ENCODE peak calls at places on chromosome 1, in five cellular contexts. One of them, this sample, is unnamed.
A peak's percentile ranks its signal among the peaks of the same experiment; 100 is the strongest.

GRCh38 chr1:209808059-209808494 is 2.1 kb upstream of the IRF6 start:
- DNase-seq in Panc1: no peak
- DNase-seq in CD8-positive, alpha-beta T cell: no peak
- DNase-seq in hepatocyte: peak; percentile 80
- DNase-seq in heart left ventricle: peak; percentile 85
- DNase-seq in this sample: peak; percentile 95

GRCh38 chr1:1225913-1226312 is 5.9 kb downstream of the SDF4 start:
- DNase-seq in Panc1: no peak
- DNase-seq in CD8-positive, alpha-beta T cell: no peak
- DNase-seq in hepatocyte: no peak
- DNase-seq in heart left ventricle: peak; percentile 51
- DNase-seq in this sample: no peak

GRCh38 chr1:158509471-158510161 is 37.6 kb downstream of the OR10R2 start:
- DNase-seq in CD8-positive, alpha-beta T cell: no peak
- DNase-seq in heart left ventricle: peak; percentile 29
- DNase-seq in hepatocyte: peak; percentile 46
- DNase-seq in Panc1: no peak
- DNase-seq in this sample: peak; percentile 41

GRCh38 chr1:68363346-68363745 is 86.4 kb downstream of the RPE65 start:
- DNase-seq in CD8-positive, alpha-beta T cell: no peak
- DNase-seq in Panc1: no peak
- DNase-seq in heart left ventricle: no peak
- DNase-seq in hepatocyte: no peak
- DNase-seq in this sample: no peak

GRCh38 chr1:31593770-31594632 is 17.7 kb downstream of the TINAGL1 start:
- DNase-seq in CD8-positive, alpha-beta T cell: peak; percentile 75
- DNase-seq in heart left ventricle: peak; percentile 83
- DNase-seq in Panc1: peak; percentile 47
- DNase-seq in hepatocyte: peak; percentile 87
- DNase-seq in this sample: peak; percentile 78

GRCh38 chr1:6461538-6462411 is 4.2 kb downstream of the TNFRSF25 start:
- DNase-seq in Panc1: no peak
- DNase-seq in hepatocyte: no peak
- DNase-seq in CD8-positive, alpha-beta T cell: no peak
- DNase-seq in heart left ventricle: no peak
- DNase-seq in this sample: no peak

GRCh38 chr1:173862769-173863223 is 5.0 kb downstream of the GAS5 start:
- DNase-seq in hepatocyte: no peak
- DNase-seq in CD8-positive, alpha-beta T cell: no peak
- DNase-seq in Panc1: no peak
- DNase-seq in heart left ventricle: no peak
- DNase-seq in this sample: peak; percentile 34

GRCh38 chr1:228162286-228163003 is 3.2 kb upstream of the IBA57 start:
- DNase-seq in heart left ventricle: no peak
- DNase-seq in CD8-positive, alpha-beta T cell: peak; percentile 51
- DNase-seq in hepatocyte: peak; percentile 49
- DNase-seq in Panc1: no peak
- DNase-seq in this sample: peak; percentile 38

GRCh38 chr1:67719329-67720196 is 34.6 kb downstream of the GADD45A start:
- DNase-seq in hepatocyte: no peak
- DNase-seq in CD8-positive, alpha-beta T cell: no peak
- DNase-seq in Panc1: no peak
- DNase-seq in heart left ventricle: no peak
- DNase-seq in this sample: no peak

GRCh38 chr1:28507247-28507645 is 1.4 kb downstream of the RCC1 start:
- DNase-seq in CD8-positive, alpha-beta T cell: no peak
- DNase-seq in Panc1: no peak
- DNase-seq in hepatocyte: no peak
- DNase-seq in heart left ventricle: no peak
- DNase-seq in this sample: peak; percentile 46

GRCh38 chr1:45508295-45509151 is 8.4 kb downstream of the MMACHC start:
- DNase-seq in heart left ventricle: peak; percentile 43
- DNase-seq in CD8-positive, alpha-beta T cell: no peak
- DNase-seq in hepatocyte: no peak
- DNase-seq in Panc1: no peak
- DNase-seq in this sample: no peak

GRCh38 chr1:233865902-233866301 is 38.6 kb upstream of the SLC35F3 start:
- DNase-seq in CD8-positive, alpha-beta T cell: no peak
- DNase-seq in hepatocyte: no peak
- DNase-seq in Panc1: no peak
- DNase-seq in heart left ventricle: no peak
- DNase-seq in this sample: no peak

GRCh38 chr1:226862900-226863299 is 7.5 kb upstream of the PSEN2 start:
- DNase-seq in Panc1: no peak
- DNase-seq in CD8-positive, alpha-beta T cell: no peak
- DNase-seq in heart left ventricle: no peak
- DNase-seq in hepatocyte: no peak
- DNase-seq in this sample: peak; percentile 69

GRCh38 chr1:93358293-93358692 is 12.6 kb downstream of the DR1 start:
- DNase-seq in hepatocyte: no peak
- DNase-seq in CD8-positive, alpha-beta T cell: no peak
- DNase-seq in heart left ventricle: no peak
- DNase-seq in Panc1: no peak
- DNase-seq in this sample: no peak

GRCh38 chr1:15008783-15009709 is 144.5 kb upstream of the TMEM51 start:
- DNase-seq in CD8-positive, alpha-beta T cell: no peak
- DNase-seq in Panc1: no peak
- DNase-seq in hepatocyte: no peak
- DNase-seq in heart left ventricle: no peak
- DNase-seq in this sample: no peak

DNA sequence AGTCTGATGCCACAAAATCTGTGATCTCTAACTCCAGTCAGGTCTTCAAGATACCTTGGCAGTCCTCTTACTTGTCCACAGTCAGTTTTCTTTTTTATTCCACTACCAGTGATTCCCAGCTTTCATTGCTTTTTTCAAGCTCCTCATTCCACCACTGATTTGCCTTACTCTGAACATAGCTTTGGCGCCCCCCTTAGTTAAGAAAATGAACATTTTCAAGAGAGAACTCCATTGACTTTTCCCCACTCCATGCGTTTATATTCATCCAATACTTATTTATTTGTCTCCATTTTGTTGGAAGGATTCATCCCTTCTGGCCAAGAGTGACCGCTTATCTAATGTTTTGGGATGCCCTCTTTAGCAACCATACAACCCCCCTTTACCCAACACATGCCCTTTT is 33.9 kb upstream of the IPO9 start:
- DNase-seq in CD8-positive, alpha-beta T cell: no peak
- DNase-seq in heart left ventricle: no peak
- DNase-seq in hepatocyte: peak; percentile 51
- DNase-seq in Panc1: no peak
- DNase-seq in this sample: peak; percentile 63
- H3K4me3 ChIP-seq in CD8-positive, alpha-beta T cell: no peak overlapping the region
- H3K4me3 ChIP-seq in heart left ventricle: no peak overlapping the region
- H3K4me3 ChIP-seq in hepatocyte: no peak overlapping the region
- H3K4me3 ChIP-seq in Panc1: no peak overlapping the region
- H3K4me3 ChIP-seq in this sample: no peak overlapping the region

GRCh38 chr1:187987236-187987776 is 1158.6 kb downstream of the PLA2G4A start:
- DNase-seq in heart left ventricle: no peak
- DNase-seq in CD8-positive, alpha-beta T cell: no peak
- DNase-seq in Panc1: no peak
- DNase-seq in hepatocyte: no peak
- DNase-seq in this sample: no peak
- H3K4me1 ChIP-seq in heart left ventricle: no peaks in the 10 kb centered on the region
- H3K4me1 ChIP-seq in CD8-positive, alpha-beta T cell: no peaks in the 10 kb centered on the region
- H3K4me1 ChIP-seq in Panc1: no peaks in the 10 kb centered on the region
- H3K4me1 ChIP-seq in hepatocyte: no peaks in the 10 kb centered on the region
- H3K4me1 ChIP-seq in this sample: no peaks in the 10 kb centered on the region

GRCh38 chr1:59500970-59501742 is 204.3 kb downstream of the FGGY start:
- DNase-seq in CD8-positive, alpha-beta T cell: no peak
- DNase-seq in heart left ventricle: no peak
- DNase-seq in Panc1: no peak
- DNase-seq in hepatocyte: no peak
- DNase-seq in this sample: peak; percentile 16

GRCh38 chr1:59497616-59498015 is 200.7 kb downstream of the FGGY start:
- DNase-seq in Panc1: no peak
- DNase-seq in CD8-positive, alpha-beta T cell: no peak
- DNase-seq in heart left ventricle: no peak
- DNase-seq in hepatocyte: no peak
- DNase-seq in this sample: no peak

GRCh38 chr1:59499956-59500569 is 203.2 kb downstream of the FGGY start:
- DNase-seq in hepatocyte: peak; percentile 34
- DNase-seq in heart left ventricle: no peak
- DNase-seq in CD8-positive, alpha-beta T cell: no peak
- DNase-seq in Panc1: no peak
- DNase-seq in this sample: no peak

GRCh38 chr1:59499273-59499955 is 202.5 kb downstream of the FGGY start:
- DNase-seq in heart left ventricle: no peak
- DNase-seq in hepatocyte: peak; percentile 34
- DNase-seq in CD8-positive, alpha-beta T cell: no peak
- DNase-seq in Panc1: no peak
- DNase-seq in this sample: peak; percentile 17

DNA sequence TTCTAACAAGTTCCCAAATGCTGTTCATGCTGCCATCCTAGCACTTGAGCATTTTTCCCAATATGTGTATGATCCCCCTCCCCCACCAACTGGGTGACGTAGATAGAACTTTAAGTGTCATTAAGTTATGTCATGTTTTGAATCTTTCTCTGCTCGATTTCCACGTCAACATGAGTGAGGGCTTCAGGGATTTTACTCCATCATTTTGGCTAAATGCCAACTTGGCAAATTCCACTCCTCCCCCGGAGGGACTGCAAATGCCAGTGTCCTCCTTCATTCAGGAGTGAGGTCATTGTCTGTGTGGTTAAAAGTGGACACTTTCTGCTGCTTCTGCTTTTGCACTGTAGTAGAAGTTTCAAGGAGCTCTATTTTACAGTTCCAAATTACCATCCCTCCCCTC is 201.7 kb downstream of the FGGY start:
- DNase-seq in hepatocyte: no peak
- DNase-seq in heart left ventricle: no peak
- DNase-seq in CD8-positive, alpha-beta T cell: no peak
- DNase-seq in Panc1: no peak
- DNase-seq in this sample: no peak
- H3K4me3 ChIP-seq in hepatocyte: no peak overlapping the region
- H3K4me3 ChIP-seq in heart left ventricle: no peak overlapping the region
- H3K4me3 ChIP-seq in CD8-positive, alpha-beta T cell: no peak overlapping the region
- H3K4me3 ChIP-seq in Panc1: no peak overlapping the region
- H3K4me3 ChIP-seq in this sample: no peak overlapping the region

GRCh38 chr1:181038399-181038873 is 4.7 kb downstream of the MR1 start:
- DNase-seq in CD8-positive, alpha-beta T cell: peak; percentile 59
- DNase-seq in heart left ventricle: peak; percentile 52
- DNase-seq in Panc1: peak; percentile 45
- DNase-seq in hepatocyte: peak; percentile 69
- DNase-seq in this sample: peak; percentile 70
- H3K4me1 ChIP-seq in CD8-positive, alpha-beta T cell: peaks cover 42% of the 10 kb centered on the region
- H3K4me1 ChIP-seq in heart left ventricle: peaks cover 33% of the 10 kb centered on the region
- H3K4me1 ChIP-seq in Panc1: peaks cover 8% of the 10 kb centered on the region
- H3K4me1 ChIP-seq in hepatocyte: peaks cover 5% of the 10 kb centered on the region
- H3K4me1 ChIP-seq in this sample: peaks cover 1% of the 10 kb centered on the region

GRCh38 chr1:12621346-12622320 is 3.6 kb upstream of the DHRS3 start:
- DNase-seq in heart left ventricle: peak; percentile 63
- DNase-seq in hepatocyte: peak; percentile 73
- DNase-seq in Panc1: no peak
- DNase-seq in CD8-positive, alpha-beta T cell: no peak
- DNase-seq in this sample: no peak

GRCh38 chr1:12625276-12625675 is 7.3 kb upstream of the DHRS3 start:
- DNase-seq in heart left ventricle: no peak
- DNase-seq in Panc1: no peak
- DNase-seq in hepatocyte: no peak
- DNase-seq in CD8-positive, alpha-beta T cell: no peak
- DNase-seq in this sample: no peak

GRCh38 chr1:12620142-12620865 is 2.3 kb upstream of the DHRS3 start:
- DNase-seq in CD8-positive, alpha-beta T cell: peak; percentile 25
- DNase-seq in Panc1: no peak
- DNase-seq in hepatocyte: no peak
- DNase-seq in heart left ventricle: no peak
- DNase-seq in this sample: no peak

GRCh38 chr1:12620931-12621330 is 2.9 kb upstream of the DHRS3 start:
- DNase-seq in CD8-positive, alpha-beta T cell: no peak
- DNase-seq in hepatocyte: no peak
- DNase-seq in Panc1: no peak
- DNase-seq in heart left ventricle: no peak
- DNase-seq in this sample: no peak

DNA sequence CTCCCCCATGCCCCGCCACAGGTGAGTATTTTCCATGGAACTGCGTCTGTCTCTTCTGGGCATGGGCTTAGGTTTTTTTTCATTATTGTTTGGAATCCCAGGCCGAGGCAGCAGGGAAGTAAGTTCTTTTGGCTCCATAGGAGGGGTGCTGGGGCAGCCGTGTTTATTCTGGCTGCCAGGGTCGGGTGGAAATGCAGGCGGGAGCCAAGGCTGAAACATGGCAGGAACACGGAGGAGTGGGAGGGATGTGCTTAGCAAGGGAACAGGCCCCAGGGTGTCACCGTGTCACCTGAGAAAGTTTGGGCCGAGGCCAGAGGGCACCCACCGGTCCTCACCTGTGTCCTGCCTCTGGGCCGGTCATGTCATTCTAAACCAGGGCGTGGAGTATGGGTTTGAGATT is 4.5 kb upstream of the DHRS3 start:
- DNase-seq in hepatocyte: no peak
- DNase-seq in heart left ventricle: no peak
- DNase-seq in CD8-positive, alpha-beta T cell: no peak
- DNase-seq in Panc1: no peak
- DNase-seq in this sample: no peak
- H3K4me3 ChIP-seq in hepatocyte: no peak overlapping the region
- H3K4me3 ChIP-seq in heart left ventricle: no peak overlapping the region
- H3K4me3 ChIP-seq in CD8-positive, alpha-beta T cell: no peak overlapping the region
- H3K4me3 ChIP-seq in Panc1: no peak overlapping the region
- H3K4me3 ChIP-seq in this sample: no peak overlapping the region

GRCh38 chr1:234931404-234931973 is 197.1 kb downstream of the TOMM20 start:
- DNase-seq in hepatocyte: no peak
- DNase-seq in Panc1: no peak
- DNase-seq in heart left ventricle: no peak
- DNase-seq in CD8-positive, alpha-beta T cell: no peak
- DNase-seq in this sample: no peak
- H3K4me1 ChIP-seq in hepatocyte: peaks cover 8% of the 10 kb centered on the region
- H3K4me1 ChIP-seq in Panc1: peaks cover 50% of the 10 kb centered on the region
- H3K4me1 ChIP-seq in heart left ventricle: peaks cover 24% of the 10 kb centered on the region
- H3K4me1 ChIP-seq in CD8-positive, alpha-beta T cell: peaks cover 32% of the 10 kb centered on the region
- H3K4me1 ChIP-seq in this sample: no peaks in the 10 kb centered on the region

GRCh38 chr1:222087207-222087920 is 345.5 kb upstream of the DUSP10 start:
- DNase-seq in heart left ventricle: no peak
- DNase-seq in hepatocyte: no peak
- DNase-seq in CD8-positive, alpha-beta T cell: no peak
- DNase-seq in Panc1: no peak
- DNase-seq in this sample: no peak
- H3K4me3 ChIP-seq in heart left ventricle: no peak overlapping the region
- H3K4me3 ChIP-seq in hepatocyte: no peak overlapping the region
- H3K4me3 ChIP-seq in CD8-positive, alpha-beta T cell: no peak overlapping the region
- H3K4me3 ChIP-seq in Panc1: no peak overlapping the region
- H3K4me3 ChIP-seq in this sample: no peak overlapping the region

This sample was measured in cardiac muscle cell.